ENCODE peak calls at places on chromosomes 16 and 17, in seven cellular contexts. Q is CD4-positive, CD25-positive, alpha-beta regulatory T cell; B is fibroblast of pulmonary artery; T is AML-193; S is islet precursor cell; R is BJ; M is stimulated activated CD4-positive, alpha-beta T cell treated with anti-CD3 and anti-CD28 coated beads, Interleukin-12 subunit alpha, Interleukin-12 subunit beta, amount 100 ng/mL, for 4 hours. Z is an unnamed sample.

GRCh38 chr17:20262116-20262977 is 205.0 kb downstream of the LGALS9B start:
- DNase-seq in S (no peak), R (no peak), B (no peak), M (no peak), Q (no peak), T (no peak), Z (no peak)

GRCh38 chr16:17831330-17831729 is 360.6 kb upstream of the XYLT1 start:
- DNase-seq in M (no peak), B (no peak), R (no peak), T (no peak), S (no peak), Q (no peak), Z (no peak)

GRCh38 chr17:74212913-74213791 is at the start of gene TTYH2:
- DNase-seq in S (peak), T (peak), Q (peak), B (peak), M (peak), R (peak), Z (peak)

GRCh38 chr16:30619207-30619606 is 9.0 kb upstream of the ZNF689 start:
- DNase-seq in B (peak), T (no peak), S (no peak), M (no peak), R (no peak), Q (no peak), Z (no peak)

GRCh38 chr17:27532269-27533067 is 76.2 kb downstream of the KSR1 start:
- DNase-seq in T (peak), B (peak), M (no peak), R (no peak), S (peak), Q (no peak), Z (peak)

GRCh38 chr16:27235055-27235937 is 32.0 kb downstream of the KDM8 start:
- DNase-seq in T (peak), M (peak), S (peak), Q (peak), R (peak), B (peak), Z (peak)

GRCh38 chr17:55089955-55090573 is 121.5 kb downstream of the STXBP4 start:
- DNase-seq in T (no peak), R (no peak), M (peak), S (peak), Q (peak), B (peak), Z (no peak)

GRCh38 chr17:10072086-10072485 is 126.3 kb downstream of the GAS7 start:
- DNase-seq in B (no peak), T (no peak), M (no peak), R (no peak), S (no peak), Q (no peak), Z (no peak)

GRCh38 chr16:4558026-4558425 is 1.9 kb downstream of the C16orf96 start:
- DNase-seq in Q (no peak), B (no peak), T (no peak), S (no peak), R (no peak), M (no peak), Z (no peak)

GRCh38 chr16:17196526-17196925 is 274.2 kb downstream of the XYLT1 start:
- DNase-seq in T (no peak), R (no peak), Q (no peak), M (no peak), B (no peak), S (no peak), Z (no peak)

GRCh38 chr17:74408262-74408661 is 23.6 kb upstream of the GPRC5C start:
- DNase-seq in S (peak), T (no peak), R (no peak), M (no peak), B (peak), Q (no peak), Z (peak)

GRCh38 chr16:57316390-57317017 is 32.0 kb upstream of the PLLP start:
- DNase-seq in S (peak), M (no peak), R (peak), T (no peak), B (peak), Q (no peak), Z (no peak)

GRCh38 chr16:50610331-50611262 is 62.4 kb downstream of the NKD1 start:
- DNase-seq in Q (no peak), S (no peak), R (no peak), T (no peak), M (no peak), B (no peak), Z (no peak)

GRCh38 chr16:27232061-27232841 is 28.9 kb downstream of the KDM8 start:
- DNase-seq in M (peak), R (no peak), Q (no peak), S (no peak), T (no peak), B (no peak), Z (no peak)

Z was measured in gastrocnemius medialis.